ENCODE peak calls at places on chromosomes 1 and 21, in six cellular contexts. One of them, this sample, is unnamed.

GRCh38 chr1:9201421-9202239 is 32.9 kb upstream of the H6PD start:
- DNase-seq in endothelial cell of umbilical vein: peak
- DNase-seq in natural killer cell: no peak
- DNase-seq in AG09319: peak
- DNase-seq in kidney epithelial cell: no peak
- DNase-seq in endothelial cell: no peak
- DNase-seq in this sample: no peak

GRCh38 chr1:84742653-84743052 is 52.4 kb upstream of the SSX2IP start:
- DNase-seq in endothelial cell of umbilical vein: no peak
- DNase-seq in natural killer cell: no peak
- DNase-seq in AG09319: no peak
- DNase-seq in kidney epithelial cell: no peak
- DNase-seq in endothelial cell: no peak
- DNase-seq in this sample: no peak

GRCh38 chr1:184387069-184387870 is 441 bp downstream of the C1orf21 start:
- DNase-seq in endothelial cell of umbilical vein: peak
- DNase-seq in natural killer cell: peak
- DNase-seq in AG09319: no peak
- DNase-seq in kidney epithelial cell: no peak
- DNase-seq in endothelial cell: peak
- DNase-seq in this sample: peak

GRCh38 chr1:54681396-54681795 is 34.3 kb upstream of the TTC4 start:
- DNase-seq in endothelial cell of umbilical vein: no peak
- DNase-seq in natural killer cell: no peak
- DNase-seq in AG09319: no peak
- DNase-seq in kidney epithelial cell: no peak
- DNase-seq in endothelial cell: no peak
- DNase-seq in this sample: no peak

GRCh38 chr1:41811978-41812852 is 106.5 kb downstream of the HIVEP3 start:
- DNase-seq in endothelial cell of umbilical vein: peak
- DNase-seq in natural killer cell: no peak
- DNase-seq in AG09319: peak
- DNase-seq in kidney epithelial cell: peak
- DNase-seq in endothelial cell: peak
- DNase-seq in this sample: peak

GRCh38 chr1:229159668-229160544 is 111.0 kb upstream of the RAB4A start:
- DNase-seq in endothelial cell of umbilical vein: no peak
- DNase-seq in natural killer cell: no peak
- DNase-seq in AG09319: no peak
- DNase-seq in kidney epithelial cell: no peak
- DNase-seq in endothelial cell: no peak
- DNase-seq in this sample: no peak

GRCh38 chr1:96236156-96236739 is 485.3 kb upstream of the PTBP2 start:
- DNase-seq in endothelial cell of umbilical vein: peak
- DNase-seq in natural killer cell: no peak
- DNase-seq in AG09319: peak
- DNase-seq in kidney epithelial cell: peak
- DNase-seq in endothelial cell: peak
- DNase-seq in this sample: peak

GRCh38 chr21:32537569-32537881 is 47.8 kb downstream of the TCP10L start:
- DNase-seq in endothelial cell of umbilical vein: no peak
- DNase-seq in natural killer cell: no peak
- DNase-seq in AG09319: no peak
- DNase-seq in kidney epithelial cell: no peak
- DNase-seq in endothelial cell: no peak
- DNase-seq in this sample: no peak

GRCh38 chr1:114286960-114287359 is 133.3 kb upstream of the SYT6 start:
- DNase-seq in endothelial cell of umbilical vein: no peak
- DNase-seq in natural killer cell: no peak
- DNase-seq in AG09319: no peak
- DNase-seq in kidney epithelial cell: no peak
- DNase-seq in endothelial cell: no peak
- DNase-seq in this sample: no peak

GRCh38 chr1:24491577-24492360 is 10.9 kb upstream of the RCAN3 start:
- DNase-seq in endothelial cell of umbilical vein: no peak
- DNase-seq in natural killer cell: no peak
- DNase-seq in AG09319: no peak
- DNase-seq in kidney epithelial cell: no peak
- DNase-seq in endothelial cell: no peak
- DNase-seq in this sample: no peak

GRCh38 chr1:243723458-243724043 is 126.5 kb downstream of the AKT3 start:
- DNase-seq in endothelial cell of umbilical vein: no peak
- DNase-seq in natural killer cell: no peak
- DNase-seq in AG09319: no peak
- DNase-seq in kidney epithelial cell: no peak
- DNase-seq in endothelial cell: no peak
- DNase-seq in this sample: no peak

GRCh38 chr1:170685166-170685565 is 21.2 kb downstream of the PRRX1 start:
- DNase-seq in endothelial cell of umbilical vein: no peak
- DNase-seq in natural killer cell: no peak
- DNase-seq in AG09319: no peak
- DNase-seq in kidney epithelial cell: no peak
- DNase-seq in endothelial cell: no peak
- DNase-seq in this sample: no peak

GRCh38 chr21:28436286-28436932 is 556.3 kb downstream of the LTN1 start:
- DNase-seq in endothelial cell of umbilical vein: peak
- DNase-seq in natural killer cell: no peak
- DNase-seq in AG09319: no peak
- DNase-seq in kidney epithelial cell: peak
- DNase-seq in endothelial cell: no peak
- DNase-seq in this sample: no peak

GRCh38 chr1:168340796-168341510 is 60.3 kb downstream of the TBX19 start:
- DNase-seq in endothelial cell of umbilical vein: no peak
- DNase-seq in natural killer cell: no peak
- DNase-seq in AG09319: no peak
- DNase-seq in kidney epithelial cell: no peak
- DNase-seq in endothelial cell: no peak
- DNase-seq in this sample: no peak

GRCh38 chr1:79617777-79618176 is 611.2 kb upstream of the ADGRL4 start:
- DNase-seq in endothelial cell of umbilical vein: no peak
- DNase-seq in natural killer cell: no peak
- DNase-seq in AG09319: no peak
- DNase-seq in kidney epithelial cell: no peak
- DNase-seq in endothelial cell: no peak
- DNase-seq in this sample: no peak

GRCh38 chr1:44851308-44851707 is 8.3 kb upstream of the PTCH2 start:
- DNase-seq in endothelial cell of umbilical vein: no peak
- DNase-seq in natural killer cell: no peak
- DNase-seq in AG09319: no peak
- DNase-seq in kidney epithelial cell: no peak
- DNase-seq in endothelial cell: no peak
- DNase-seq in this sample: no peak

GRCh38 chr1:207050428-207050767 is 610 bp downstream of the YOD1 start:
- DNase-seq in endothelial cell of umbilical vein: no peak
- DNase-seq in natural killer cell: no peak
- DNase-seq in AG09319: no peak
- DNase-seq in kidney epithelial cell: no peak
- DNase-seq in endothelial cell: no peak
- DNase-seq in this sample: no peak

GRCh38 chr1:30672661-30673060 is 50.7 kb downstream of the MATN1 start:
- DNase-seq in endothelial cell of umbilical vein: no peak
- DNase-seq in natural killer cell: no peak
- DNase-seq in AG09319: no peak
- DNase-seq in kidney epithelial cell: no peak
- DNase-seq in endothelial cell: no peak
- DNase-seq in this sample: no peak
- TF ChIP-seq CTCF in endothelial cell of umbilical vein: no peak
- TF ChIP-seq CTCF in natural killer cell: no peak
- TF ChIP-seq CTCF in AG09319: no peak
- TF ChIP-seq CTCF in kidney epithelial cell: no peak
- TF ChIP-seq CTCF in endothelial cell: no peak
- TF ChIP-seq CTCF in this sample: no peak

GRCh38 chr1:1284370-1285101 is 4.3 kb downstream of the SCNN1D start:
- DNase-seq in endothelial cell of umbilical vein: no peak
- DNase-seq in natural killer cell: no peak
- DNase-seq in AG09319: no peak
- DNase-seq in kidney epithelial cell: no peak
- DNase-seq in endothelial cell: no peak
- DNase-seq in this sample: no peak
- TF ChIP-seq CTCF in endothelial cell of umbilical vein: no peak
- TF ChIP-seq CTCF in natural killer cell: no peak
- TF ChIP-seq CTCF in AG09319: no peak
- TF ChIP-seq CTCF in kidney epithelial cell: no peak
- TF ChIP-seq CTCF in endothelial cell: no peak
- TF ChIP-seq CTCF in this sample: no peak

GRCh38 chr1:219317762-219318353 is 144.2 kb downstream of the LYPLAL1 start:
- DNase-seq in endothelial cell of umbilical vein: peak
- DNase-seq in natural killer cell: no peak
- DNase-seq in AG09319: no peak
- DNase-seq in kidney epithelial cell: no peak
- DNase-seq in endothelial cell: peak
- DNase-seq in this sample: peak
- TF ChIP-seq CTCF in endothelial cell of umbilical vein: peak
- TF ChIP-seq CTCF in natural killer cell: no peak
- TF ChIP-seq CTCF in AG09319: no peak
- TF ChIP-seq CTCF in kidney epithelial cell: peak
- TF ChIP-seq CTCF in endothelial cell: peak
- TF ChIP-seq CTCF in this sample: no peak

DNA sequence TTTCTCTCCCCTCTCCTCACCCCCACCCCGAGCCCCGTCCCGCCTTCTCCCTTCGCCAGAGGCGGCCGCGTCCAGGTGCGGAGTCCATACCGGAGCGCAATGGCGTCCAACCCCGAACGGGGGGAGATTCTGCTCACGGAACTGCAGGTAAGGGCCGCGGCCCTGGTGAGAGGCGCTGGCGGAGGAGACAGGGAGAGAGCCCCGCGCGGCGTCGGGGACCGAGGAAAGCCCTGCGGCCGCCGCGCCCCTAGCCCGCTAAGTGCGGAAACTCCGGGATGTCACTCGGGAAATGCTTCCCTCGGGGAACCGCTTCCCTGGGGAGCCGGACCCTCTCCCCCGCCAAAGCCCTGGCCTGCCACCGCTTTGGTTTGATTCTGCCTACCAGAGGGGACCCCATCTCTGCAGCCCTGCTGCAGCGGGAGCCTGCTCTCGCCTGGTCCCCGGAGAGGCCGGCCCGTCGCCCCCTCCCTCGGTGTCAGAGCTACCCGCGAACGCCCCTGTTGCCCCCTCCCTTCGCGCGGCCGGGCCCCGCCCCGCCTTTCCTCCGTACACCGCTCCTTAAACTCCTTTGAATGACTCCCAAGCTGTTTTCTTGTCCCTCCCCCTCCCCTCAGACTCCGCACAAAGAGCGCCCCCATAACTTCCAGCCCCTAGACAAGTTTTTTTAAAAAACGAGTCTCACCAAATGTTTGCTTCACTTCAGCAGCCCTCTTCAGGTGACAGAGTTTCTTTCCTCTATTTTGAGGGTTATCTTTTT is 587 bp downstream of the PKN2 start:
- DNase-seq in endothelial cell of umbilical vein: peak
- DNase-seq in natural killer cell: peak
- DNase-seq in AG09319: no peak
- DNase-seq in kidney epithelial cell: no peak
- DNase-seq in endothelial cell: peak
- DNase-seq in this sample: peak
- TF ChIP-seq CTCF in endothelial cell of umbilical vein: no peak
- TF ChIP-seq CTCF in natural killer cell: no peak
- TF ChIP-seq CTCF in AG09319: no peak
- TF ChIP-seq CTCF in kidney epithelial cell: no peak
- TF ChIP-seq CTCF in endothelial cell: peak
- TF ChIP-seq CTCF in this sample: no peak

DNA sequence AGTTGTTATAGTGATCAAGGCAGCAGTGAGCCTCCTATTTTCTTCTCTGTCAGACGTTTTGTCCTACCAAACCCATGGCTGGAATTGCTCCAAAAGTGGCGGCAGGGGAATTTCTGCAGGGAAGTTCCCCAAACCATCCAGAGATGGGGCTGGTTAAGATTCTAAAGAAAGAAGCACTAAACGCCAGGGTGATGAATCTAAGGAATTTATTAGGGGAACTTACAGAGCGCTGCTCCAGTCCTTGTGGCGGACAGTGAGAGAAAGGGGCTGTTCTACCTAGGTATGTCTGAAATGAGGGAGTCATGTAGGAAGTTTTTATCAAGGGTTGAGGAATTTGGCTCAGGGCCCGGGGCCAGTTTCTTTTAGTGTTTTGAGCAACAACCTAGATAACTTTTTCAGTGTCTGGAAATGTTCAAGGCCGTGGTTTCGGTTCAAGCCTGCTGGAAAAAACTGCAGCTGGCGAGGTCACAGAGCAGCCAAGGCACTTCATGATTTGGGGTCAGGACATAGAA is 222.4 kb upstream of the B3GALT2 start:
- DNase-seq in endothelial cell of umbilical vein: peak
- DNase-seq in natural killer cell: no peak
- DNase-seq in AG09319: no peak
- DNase-seq in kidney epithelial cell: peak
- DNase-seq in endothelial cell: no peak
- DNase-seq in this sample: peak
- TF ChIP-seq CTCF in endothelial cell of umbilical vein: no peak
- TF ChIP-seq CTCF in natural killer cell: no peak
- TF ChIP-seq CTCF in AG09319: no peak
- TF ChIP-seq CTCF in kidney epithelial cell: no peak
- TF ChIP-seq CTCF in endothelial cell: no peak
- TF ChIP-seq CTCF in this sample: peak

DNA sequence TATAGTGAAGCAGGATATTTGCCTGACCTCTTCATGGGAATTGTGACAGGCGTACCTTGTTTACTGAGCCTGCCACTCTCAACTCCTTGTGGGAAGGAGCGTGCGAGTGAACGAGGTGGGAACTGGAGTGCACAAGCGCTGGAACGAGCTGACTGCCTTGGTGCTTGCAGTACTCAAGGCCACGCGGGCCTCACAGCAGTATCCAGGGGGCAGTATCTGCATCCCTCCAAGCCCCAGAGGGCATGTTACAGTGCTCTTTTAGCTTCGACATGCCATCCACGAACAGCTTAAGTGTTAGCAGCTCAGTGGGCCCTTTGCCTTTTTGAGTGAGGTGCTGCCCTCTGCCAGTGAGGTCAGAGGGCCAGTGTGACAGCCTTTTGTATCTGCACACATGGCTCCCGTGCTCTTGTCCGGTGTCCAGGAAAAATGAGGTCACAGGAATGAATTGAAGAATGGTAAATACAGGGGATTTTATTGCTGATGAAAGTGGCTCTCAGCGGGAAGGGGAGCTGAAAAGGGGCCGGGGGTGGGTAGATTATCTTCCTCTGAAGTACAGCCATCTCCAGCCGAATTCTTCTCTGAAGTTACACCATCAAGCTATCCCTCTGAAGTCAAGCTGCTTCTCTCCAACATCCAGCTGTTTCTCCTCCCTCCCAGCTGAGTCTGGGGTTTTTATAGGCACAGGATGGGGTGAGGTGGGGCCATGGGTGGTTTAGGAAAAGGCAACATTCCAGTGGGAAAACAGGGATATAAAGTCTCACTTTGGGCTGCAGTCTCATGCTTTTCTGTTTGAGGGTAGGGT is 69.3 kb downstream of the EPB41 start:
- DNase-seq in endothelial cell of umbilical vein: no peak
- DNase-seq in natural killer cell: no peak
- DNase-seq in AG09319: no peak
- DNase-seq in kidney epithelial cell: no peak
- DNase-seq in endothelial cell: no peak
- DNase-seq in this sample: no peak
- TF ChIP-seq CTCF in endothelial cell of umbilical vein: no peak
- TF ChIP-seq CTCF in natural killer cell: no peak
- TF ChIP-seq CTCF in AG09319: no peak
- TF ChIP-seq CTCF in kidney epithelial cell: no peak
- TF ChIP-seq CTCF in endothelial cell: no peak
- TF ChIP-seq CTCF in this sample: no peak

This sample was measured in Calu3.